ENCODE peak calls at places on chromosomes 2 and 18, in five cellular contexts. F is tibial nerve, B is stomach, K is transverse colon, X is spleen. S is an unnamed sample.

GRCh38 chr2:189249171-189249570 is 69.6 kb upstream of the COL5A2 start:
- DNase-seq in X (no peak), K (no peak), F (no peak), B (no peak), S (no peak)

GRCh38 chr2:73076701-73077423 is 5.3 kb upstream of the SFXN5 start:
- DNase-seq in B (no peak), X (peak; percentile 51), K (no peak), F (no peak), S (no peak)

GRCh38 chr18:49016648-49017539 is 66.1 kb upstream of the SMAD7 start:
- DNase-seq in B (peak; percentile 43), K (peak; percentile 13), X (peak; percentile 64), F (no peak), S (peak; percentile 57)

GRCh38 chr2:74436804-74437695 is 4.7 kb downstream of the RTKN start:
- DNase-seq in B (no peak), X (peak; percentile 46), K (no peak), F (no peak), S (peak; percentile 17)

GRCh38 chr2:233928594-233929351 is 11.6 kb downstream of the TRPM8 start:
- DNase-seq in X (no peak), B (peak; percentile 33), K (peak; percentile 19), F (no peak), S (no peak)

GRCh38 chr2:53127061-53127650 is 640.4 kb upstream of the CHAC2 start:
- DNase-seq in F (no peak), K (peak; percentile 56), X (no peak), B (no peak), S (no peak)

GRCh38 chr2:69184224-69184623 is 171.2 kb downstream of the ANTXR1 start:
- DNase-seq in B (no peak), X (no peak), F (no peak), K (no peak), S (no peak)

GRCh38 chr2:219615894-219616293 is 11.5 kb upstream of the SLC4A3 start:
- DNase-seq in B (no peak), F (no peak), X (peak; percentile 71), K (no peak), S (no peak)

GRCh38 chr18:8745355-8746014 is 40.1 kb downstream of the MTCL1 start:
- DNase-seq in F (no peak), X (no peak), K (no peak), B (no peak), S (no peak)

GRCh38 chr2:201436141-201436540 is 15.1 kb downstream of the TRAK2 start:
- DNase-seq in B (no peak), K (no peak), X (no peak), F (no peak), S (no peak)

GRCh38 chr18:34985963-34986362 is 55.2 kb upstream of the MAPRE2 start:
- DNase-seq in K (no peak), F (no peak), B (no peak), X (no peak), S (no peak)

GRCh38 chr2:185279999-185280398 is 458.6 kb upstream of the FSIP2 start:
- DNase-seq in B (no peak), F (no peak), K (no peak), X (no peak), S (no peak)

GRCh38 chr2:204019572-204020501 is 83.3 kb downstream of the ICOS start:
- DNase-seq in F (no peak), K (no peak), X (no peak), B (no peak), S (no peak)

GRCh38 chr18:75164479-75164878 is 44.5 kb downstream of the PTGR3 start:
- DNase-seq in B (no peak), X (no peak), K (no peak), F (no peak), S (no peak)

GRCh38 chr2:101327863-101328394 is 19.4 kb upstream of the RNF149 start:
- DNase-seq in X (no peak), F (no peak), B (peak; percentile 84), K (peak; percentile 72), S (no peak)

GRCh38 chr2:178523596-178524134 is 43.4 kb downstream of the PLEKHA3 start:
- DNase-seq in B (no peak), X (no peak), F (no peak), K (no peak), S (no peak)

GRCh38 chr2:28063492-28063962 is 173.0 kb downstream of the BABAM2 start:
- DNase-seq in X (no peak), F (no peak), K (no peak), B (no peak), S (no peak)

GRCh38 chr18:3463052-3463451 is 13.1 kb downstream of the TGIF1 start:
- DNase-seq in B (no peak), K (no peak), X (no peak), F (no peak), S (no peak)

GRCh38 chr2:71801969-71802368 is 345.7 kb downstream of the CYP26B1 start:
- DNase-seq in B (no peak), F (peak; percentile 68), X (no peak), K (peak; percentile 30), S (peak; percentile 81)

GRCh38 chr2:101121174-101121573 is 30.0 kb downstream of the TBC1D8 start:
- DNase-seq in X (no peak), B (peak; percentile 65), F (no peak), K (peak; percentile 59), S (no peak)

GRCh38 chr2:191811807-191812602 is 34.9 kb downstream of the CAVIN2 start:
- DNase-seq in K (peak; percentile 55), F (peak; percentile 74), B (peak; percentile 68), X (no peak), S (no peak)

GRCh38 chr2:151891566-151892194 is 63.5 kb upstream of the ARL5A start:
- DNase-seq in K (peak; percentile 32), X (no peak), B (no peak), F (no peak), S (no peak)

GRCh38 chr2:176536739-176537138 is 267.5 kb downstream of the MTX2 start:
- DNase-seq in B (no peak), K (no peak), X (no peak), F (no peak), S (no peak)

GRCh38 chr2:221553333-221553732 is 18.8 kb downstream of the EPHA4 start:
- DNase-seq in B (no peak), F (no peak), X (no peak), K (no peak), S (no peak)

GRCh38 chr2:68280316-68280715 is 28.0 kb upstream of the PPP3R1 start:
- DNase-seq in K (no peak), B (no peak), F (no peak), X (no peak), S (no peak)

GRCh38 chr2:222884765-222885424 is 24.1 kb downstream of the ACSL3 start:
- DNase-seq in X (no peak), B (no peak), K (no peak), F (no peak), S (no peak)

GRCh38 chr2:222879602-222879933 is 18.7 kb downstream of the ACSL3 start:
- DNase-seq in K (no peak), B (no peak), X (no peak), F (no peak), S (no peak)

GRCh38 chr2:222883420-222883819 is 22.6 kb downstream of the ACSL3 start:
- DNase-seq in X (no peak), B (no peak), K (no peak), F (no peak), S (no peak)

GRCh38 chr2:222884114-222884764 is 23.4 kb downstream of the ACSL3 start:
- DNase-seq in X (no peak), B (no peak), F (no peak), K (no peak), S (no peak)

GRCh38 chr2:222882484-222882928 is 21.7 kb downstream of the ACSL3 start:
- DNase-seq in K (no peak), F (no peak), X (no peak), B (peak; percentile 50), S (no peak)
- H3K4me1 ChIP-seq in K (peaks cover 43% of the 10 kb centered on the region), F (peaks cover 46% of the 10 kb centered on the region), X (peaks cover 36% of the 10 kb centered on the region), B (peaks cover 58% of the 10 kb centered on the region), S (peaks cover 31% of the 10 kb centered on the region)

DNA sequence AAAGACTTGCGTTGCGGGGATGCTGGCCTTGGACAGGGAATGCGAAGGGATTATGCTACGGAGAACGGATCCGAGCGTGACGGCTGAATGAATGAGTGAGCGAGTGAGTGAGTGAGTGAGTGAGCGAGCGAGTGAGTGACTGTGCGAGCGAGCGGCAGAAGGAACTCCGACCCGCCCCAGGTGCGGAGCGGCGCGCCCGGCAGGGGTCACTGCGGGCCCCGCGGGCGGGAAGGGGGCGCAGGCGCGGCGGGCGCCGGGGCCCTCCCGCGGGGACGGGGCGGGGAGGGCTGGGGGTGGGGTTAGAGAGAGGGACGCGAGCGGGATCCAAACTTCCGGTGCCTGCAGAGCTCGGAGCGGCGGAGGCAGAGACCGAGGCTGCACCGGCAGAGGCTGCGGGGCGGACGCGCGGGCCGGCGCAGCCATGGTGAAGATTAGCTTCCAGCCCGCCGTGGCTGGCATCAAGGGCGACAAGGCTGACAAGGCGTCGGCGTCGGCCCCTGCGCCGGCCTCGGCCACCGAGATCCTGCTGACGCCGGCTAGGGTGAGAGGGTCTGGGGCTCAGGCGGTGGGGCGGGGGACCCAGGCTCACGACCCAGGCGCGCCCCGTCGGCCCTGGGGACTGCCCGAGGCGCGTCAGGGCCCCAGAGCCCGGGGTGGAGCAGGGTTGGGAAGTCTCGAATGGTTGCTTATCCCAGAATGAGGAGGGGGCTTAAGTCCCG is at the start of gene ITM2C:
- DNase-seq in F (no peak), B (peak; percentile 75), K (peak; percentile 89), X (peak; percentile 91), S (no peak)
- TF ChIP-seq CTCF in F (peak; percentile 46), B (no peak), K (peak; percentile 25), X (peak; percentile 38), S (no peak)

GRCh38 chr2:109395487-109396337 is 218.1 kb downstream of the SEPTIN10 start:
- DNase-seq in X (no peak), F (no peak), B (no peak), K (peak; percentile 13), S (no peak)

GRCh38 chr2:109391243-109391642 is 222.5 kb downstream of the SEPTIN10 start:
- DNase-seq in X (no peak), B (no peak), F (no peak), K (no peak), S (no peak)

GRCh38 chr2:109396338-109397180 is 217.2 kb downstream of the SEPTIN10 start:
- DNase-seq in X (no peak), F (no peak), K (no peak), B (no peak), S (no peak)

GRCh38 chr2:109392140-109392539 is 221.6 kb downstream of the SEPTIN10 start:
- DNase-seq in B (no peak), X (no peak), K (no peak), F (no peak), S (no peak)

GRCh38 chr2:109393211-109393610 is 220.6 kb downstream of the SEPTIN10 start:
- DNase-seq in F (no peak), X (no peak), B (no peak), K (no peak), S (no peak)
- TF ChIP-seq POLR2A in F (no peak), X (no peak), B (no peak), K (no peak), S (no peak)

GRCh38 chr2:216636570-216637450 is 3.6 kb downstream of the IGFBP2 start:
- DNase-seq in B (peak; percentile 84), K (peak; percentile 90), X (no peak), F (peak; percentile 17), S (no peak)

GRCh38 chr2:216634317-216635148 is 1.3 kb downstream of the IGFBP2 start:
- DNase-seq in X (no peak), F (no peak), K (peak; percentile 10), B (no peak), S (no peak)

GRCh38 chr2:216637472-216637871 is 4.3 kb downstream of the IGFBP2 start:
- DNase-seq in B (no peak), X (no peak), F (no peak), K (no peak), S (no peak)

GRCh38 chr2:216635171-216635570 is 2.0 kb downstream of the IGFBP2 start:
- DNase-seq in F (no peak), K (no peak), X (no peak), B (no peak), S (no peak)

GRCh38 chr2:216635701-216636541 is 2.7 kb downstream of the IGFBP2 start:
- DNase-seq in K (peak; percentile 10), X (no peak), F (no peak), B (peak; percentile 46), S (no peak)
- H3K4me1 ChIP-seq in K (peaks cover 43% of the 10 kb centered on the region), X (peaks cover 44% of the 10 kb centered on the region), F (peaks cover 49% of the 10 kb centered on the region), B (peaks cover 43% of the 10 kb centered on the region), S (peaks cover 27% of the 10 kb centered on the region)

S was measured in suprapubic skin.